ENCODE peak calls at places on chromosomes 2 and 18, in four cellular contexts. Q, I, L and A are unnamed samples.

GRCh38 chr2:161814008-161814660 is 189.9 kb downstream of the SLC4A10 start:
- DNase-seq in Q (no peak), I (no peak), L (no peak), A (no peak)

GRCh38 chr2:149926149-149926548 is 338.6 kb upstream of the MMADHC start:
- DNase-seq in Q (no peak), I (no peak), L (no peak), A (no peak)

GRCh38 chr2:241036397-241036963 is 38.1 kb downstream of the SNED1 start:
- DNase-seq in Q (no peak), I (peak; percentile 83), L (peak; percentile 61), A (no peak)

GRCh38 chr2:5915926-5916325 is 223.7 kb downstream of the SOX11 start:
- DNase-seq in Q (no peak), I (peak; percentile 3), L (no peak), A (no peak)

GRCh38 chr2:180695570-180695969 is 284.8 kb upstream of the UBE2E3 start:
- DNase-seq in Q (no peak), I (no peak), L (no peak), A (no peak)

GRCh38 chr2:120661551-120661950 is 74.1 kb upstream of the GLI2 start:
- DNase-seq in Q (no peak), I (no peak), L (no peak), A (peak; percentile 58)

GRCh38 chr2:174633621-174633927 is 36.0 kb upstream of the WIPF1 start:
- DNase-seq in Q (no peak), I (peak; percentile 87), L (peak; percentile 52), A (no peak)

GRCh38 chr2:212646698-212647097 is 108.1 kb upstream of the ERBB4 start:
- DNase-seq in Q (no peak), I (peak; percentile 42), L (no peak), A (no peak)

GRCh38 chr2:233772583-233772982 is 5.5 kb upstream of the MROH2A start:
- DNase-seq in Q (no peak), I (no peak), L (no peak), A (no peak)
- TF ChIP-seq CTCF in Q (no peak), I (no peak), L (no peak), A (no peak)

GRCh38 chr2:218895326-218895725 is 14.7 kb downstream of the WNT10A start:
- DNase-seq in Q (no peak), I (no peak), L (no peak), A (no peak)
- H3K4me3 ChIP-seq in Q (no peak overlapping the region), I (no peak overlapping the region), L (no peak overlapping the region), A (no peak overlapping the region)

DNA sequence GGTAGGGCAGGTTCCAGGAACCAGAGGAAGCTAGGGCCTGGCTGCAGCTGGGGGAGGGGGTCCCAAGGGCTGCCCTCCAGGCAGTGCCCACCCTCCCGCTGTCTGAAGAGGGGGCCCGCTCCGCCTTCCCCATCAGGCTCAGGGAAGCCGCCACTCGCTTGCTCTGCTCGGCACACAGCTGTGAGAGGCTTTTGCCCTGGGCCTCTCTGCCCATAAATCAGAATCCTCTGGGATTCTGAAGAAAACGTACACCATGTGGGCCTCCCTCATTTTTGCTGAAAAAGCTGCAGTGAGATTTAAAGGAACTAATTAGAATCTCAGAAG is 28.1 kb downstream of the SDC1 start:
- DNase-seq in Q (no peak), I (no peak), L (no peak), A (no peak)
- H3K27ac ChIP-seq in Q (no peak overlapping the region), I (peak overlapping the region; percentile 53), L (peak overlapping the region; percentile 78), A (no peak overlapping the region)

DNA sequence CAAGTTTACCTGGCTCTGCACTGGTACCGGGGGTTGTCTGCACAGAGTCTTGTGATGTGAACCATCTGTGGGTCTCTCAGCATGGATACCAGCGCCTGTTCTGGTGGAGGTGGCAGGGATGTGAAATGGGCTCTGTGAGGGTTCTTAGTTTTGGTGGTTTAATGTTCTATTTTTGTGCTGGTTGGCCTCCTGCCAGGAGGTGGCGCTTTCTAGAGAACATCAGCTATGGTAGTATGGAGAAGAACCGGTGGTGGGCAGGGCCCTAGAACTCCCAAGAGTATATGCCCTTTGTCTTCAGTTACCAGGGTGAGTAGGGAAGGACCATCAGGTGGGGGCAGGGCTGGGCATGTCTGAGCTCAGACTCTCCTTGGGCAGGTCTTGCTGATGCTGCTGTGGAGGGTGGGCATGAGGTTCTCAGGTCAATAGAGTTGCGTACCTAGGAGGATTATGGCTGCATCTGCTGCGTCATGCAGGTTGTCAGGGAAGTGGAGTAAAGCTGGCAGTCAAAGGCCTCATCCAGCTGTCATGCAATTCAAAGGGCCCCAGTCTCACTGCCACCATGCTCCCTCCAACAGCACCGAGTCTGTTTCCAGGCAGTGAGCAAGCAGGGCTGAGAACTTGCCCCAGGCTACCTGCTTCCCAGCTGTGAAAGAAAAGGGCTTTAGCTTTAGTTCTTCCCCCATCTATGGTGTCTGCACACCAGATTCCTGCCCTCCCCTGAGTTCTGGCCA is 278.0 kb downstream of the METTL4 start:
- DNase-seq in Q (no peak), I (no peak), L (no peak), A (no peak)
- TF ChIP-seq CTCF in Q (no peak), I (no peak), L (no peak), A (no peak)

GRCh38 chr2:29916571-29916970 is 4.8 kb downstream of the ALK start:
- DNase-seq in Q (no peak), I (no peak), L (no peak), A (no peak)

GRCh38 chr2:29920130-29920577 is 1.2 kb downstream of the ALK start:
- DNase-seq in Q (peak; percentile 43), I (peak; percentile 76), L (no peak), A (no peak)

GRCh38 chr2:29921560-29921915 is at the start of gene ALK:
- DNase-seq in Q (peak; percentile 79), I (peak; percentile 93), L (peak; percentile 24), A (no peak)

GRCh38 chr2:29923110-29923721 is 1.8 kb upstream of the ALK start:
- DNase-seq in Q (peak; percentile 21), I (peak; percentile 73), L (peak; percentile 41), A (no peak)

DNA sequence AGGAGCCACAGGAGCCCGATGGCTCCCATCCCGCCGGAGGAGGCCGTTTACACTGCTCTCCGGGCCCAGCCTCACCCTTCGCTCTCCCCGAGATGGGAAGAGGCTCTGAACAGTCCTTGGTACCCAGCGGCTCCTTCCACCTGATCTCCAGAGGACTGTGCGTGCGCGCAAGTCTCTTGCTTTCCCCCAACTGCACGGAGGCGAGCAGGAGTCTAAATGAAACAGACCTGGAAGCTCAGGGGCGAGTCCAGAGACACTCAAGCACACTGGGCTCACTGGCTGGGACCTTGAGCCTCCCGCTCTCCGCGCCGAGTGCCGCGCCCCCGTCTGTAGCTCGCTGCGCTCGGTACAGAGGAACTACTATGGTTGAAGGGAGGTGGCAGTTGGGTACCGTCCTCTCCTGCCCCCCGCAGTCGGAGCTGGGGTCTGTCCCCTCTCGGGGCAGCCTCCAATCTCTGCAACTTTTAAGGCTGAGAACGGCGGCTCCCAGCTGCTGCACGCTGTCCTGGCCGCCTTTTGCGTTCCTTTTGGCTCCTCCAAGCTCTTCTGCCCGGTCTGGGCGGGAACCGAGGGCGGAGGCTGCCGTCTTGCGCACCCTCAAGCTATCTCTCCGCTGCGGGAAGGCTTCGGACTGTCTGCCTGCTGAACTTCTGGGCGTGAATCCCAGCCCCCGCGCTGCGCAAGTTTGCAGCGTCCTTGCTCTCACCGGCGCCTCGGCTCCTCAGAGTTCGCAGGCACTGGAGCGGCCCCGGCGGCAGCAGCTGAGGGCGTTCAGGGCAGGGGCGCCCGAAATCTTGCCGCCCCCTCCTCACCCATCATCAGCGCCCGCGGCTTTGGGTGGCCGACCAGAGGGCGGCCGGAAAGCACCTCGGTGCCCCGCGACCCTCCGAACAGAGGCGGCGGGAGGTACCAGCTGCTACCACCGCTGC is 491 bp downstream of the ALK start:
- DNase-seq in Q (peak; percentile 15), I (peak; percentile 14), L (no peak), A (no peak)
- H3K4me3 ChIP-seq in Q (peak overlapping the region; percentile 4), I (no peak overlapping the region), L (no peak overlapping the region), A (peak overlapping the region; percentile 69)

GRCh38 chr2:69600425-69600824 is 43.1 kb downstream of the AAK1 start:
- DNase-seq in Q (no peak), I (no peak), L (no peak), A (no peak)

GRCh38 chr2:69597843-69598610 is 45.5 kb downstream of the AAK1 start:
- DNase-seq in Q (no peak), I (no peak), L (no peak), A (no peak)

GRCh38 chr2:69604026-69604678 is 39.4 kb downstream of the AAK1 start:
- DNase-seq in Q (no peak), I (no peak), L (no peak), A (no peak)

GRCh38 chr2:69603146-69603743 is 40.3 kb downstream of the AAK1 start:
- DNase-seq in Q (no peak), I (no peak), L (no peak), A (no peak)

GRCh38 chr2:69601179-69601612 is 42.3 kb downstream of the AAK1 start:
- DNase-seq in Q (no peak), I (no peak), L (no peak), A (no peak)
- H3K27ac ChIP-seq in Q (no peak overlapping the region), I (no peak overlapping the region), L (no peak overlapping the region), A (peak overlapping the region; percentile 24)